ENCODE peak calls at places on chromosomes 16 and 17, in six cellular contexts. E is heart left ventricle, F is psoas muscle, J is fibroblast of lung, H is neural progenitor cell, V is HCT116. M is an unnamed sample.
A peak's percentile ranks its signal among the peaks of the same experiment; 100 is the strongest.

GRCh38 chr16:11682655-11683096 is 14.4 kb downstream of the SNN start:
- DNase-seq in V (no peak), E (no peak), F (no peak), H (no peak), J (peak; percentile 85), M (no peak)

GRCh38 chr17:1906622-1907021 is 76.8 kb downstream of the RPA1 start:
- DNase-seq in F (no peak), H (peak; percentile 90), V (no peak), J (no peak), E (no peak), M (no peak)

GRCh38 chr17:61540870-61541269 is 50.1 kb downstream of the NACA2 start:
- DNase-seq in H (no peak), E (no peak), V (no peak), F (no peak), J (no peak), M (no peak)

GRCh38 chr17:78563189-78564145 is 13.7 kb downstream of the DNAH17 start:
- DNase-seq in J (no peak), V (no peak), F (peak; percentile 71), H (no peak), E (peak; percentile 47), M (no peak)

GRCh38 chr16:89693931-89694783 is 7.3 kb downstream of the SPATA2L start:
- DNase-seq in F (peak; percentile 49), V (no peak), H (no peak), E (no peak), J (no peak), M (peak; percentile 70)

GRCh38 chr17:76422406-76422805 is 30.5 kb downstream of the UBE2O start:
- DNase-seq in E (no peak), F (no peak), V (no peak), J (no peak), H (no peak), M (no peak)

GRCh38 chr16:83305092-83305491 is 502.7 kb upstream of the HSBP1 start:
- DNase-seq in F (no peak), H (no peak), V (no peak), E (no peak), J (peak; percentile 19), M (no peak)

GRCh38 chr17:2369551-2370210 is 31.2 kb downstream of the MNT start:
- DNase-seq in J (peak; percentile 32), V (no peak), H (peak; percentile 62), F (no peak), E (no peak), M (no peak)

GRCh38 chr16:30926333-30926811 is 3.0 kb downstream of the FBXL19 start:
- DNase-seq in H (no peak), F (no peak), J (no peak), V (no peak), E (no peak), M (no peak)

GRCh38 chr16:30049871-30050270 is 15.7 kb upstream of the ALDOA start:
- DNase-seq in F (no peak), V (no peak), E (no peak), H (no peak), J (no peak), M (no peak)

GRCh38 chr17:30922235-30922993 is 669 bp downstream of the ADAP2 start:
- DNase-seq in V (no peak), E (peak; percentile 28), F (peak; percentile 51), J (no peak), H (peak; percentile 32), M (no peak)

GRCh38 chr17:83178533-83179201 is 99.3 kb downstream of the METRNL start:
- DNase-seq in E (no peak), V (no peak), F (no peak), H (peak; percentile 16), J (no peak), M (no peak)

GRCh38 chr16:813204-813915 is 12.8 kb upstream of the GNG13 start:
- DNase-seq in E (peak; percentile 63), H (peak; percentile 86), V (no peak), F (no peak), J (peak; percentile 20), M (no peak)

GRCh38 chr17:73976676-73977521 is 226.6 kb upstream of the RPL38 start:
- DNase-seq in E (peak; percentile 38), V (no peak), F (no peak), J (no peak), H (no peak), M (no peak)

GRCh38 chr17:78679495-78680395 is 102.3 kb downstream of the CYTH1 start:
- DNase-seq in E (no peak), J (no peak), V (no peak), F (no peak), H (no peak), M (no peak)

GRCh38 chr17:2853722-2854580 is 57.7 kb downstream of the RAP1GAP2 start:
- DNase-seq in V (no peak), H (peak; percentile 70), E (peak; percentile 51), F (no peak), J (peak; percentile 19), M (no peak)

GRCh38 chr17:48541574-48542113 is 3.3 kb downstream of the HOXB2 start:
- DNase-seq in F (peak; percentile 85), H (peak; percentile 53), V (no peak), E (peak; percentile 76), J (peak; percentile 85), M (no peak)

GRCh38 chr16:25135239-25135878 is 23.8 kb downstream of the LCMT1 start:
- DNase-seq in F (no peak), E (no peak), V (no peak), H (no peak), J (peak; percentile 52), M (no peak)

GRCh38 chr17:43517161-43517560 is 29.0 kb downstream of the ETV4 start:
- DNase-seq in H (no peak), V (no peak), E (no peak), F (no peak), J (no peak), M (no peak)

GRCh38 chr17:72393553-72393952 is 272.7 kb downstream of the SOX9 start:
- DNase-seq in V (peak; percentile 81), E (no peak), J (peak; percentile 79), H (no peak), F (no peak), M (peak; percentile 81)

GRCh38 chr16:57991551-57992059 is 8.9 kb downstream of the ZNF319 start:
- DNase-seq in J (no peak), E (no peak), F (peak; percentile 32), H (no peak), V (no peak), M (no peak)
- H3K4me1 ChIP-seq in J (no peaks in the 10 kb centered on the region), E (no peaks in the 10 kb centered on the region), F (no peaks in the 10 kb centered on the region), H (no peaks in the 10 kb centered on the region), V (peaks cover 11% of the 10 kb centered on the region), M (peaks cover 22% of the 10 kb centered on the region)

GRCh38 chr16:28207425-28207824 is 4.3 kb downstream of the XPO6 start:
- DNase-seq in H (no peak), F (no peak), V (no peak), J (no peak), E (no peak), M (no peak)
- H3K4me1 ChIP-seq in H (peaks cover 10% of the 10 kb centered on the region), F (peaks cover 21% of the 10 kb centered on the region), V (peaks cover 19% of the 10 kb centered on the region), J (peaks cover 6% of the 10 kb centered on the region), E (no peaks in the 10 kb centered on the region), M (peaks cover 6% of the 10 kb centered on the region)

GRCh38 chr16:49608801-49609200 is 235.2 kb downstream of the C16orf78 start:
- DNase-seq in J (peak; percentile 75), E (no peak), F (peak; percentile 56), V (peak; percentile 24), H (peak; percentile 53), M (no peak)
- H3K4me1 ChIP-seq in J (no peaks in the 10 kb centered on the region), E (no peaks in the 10 kb centered on the region), F (peaks cover 7% of the 10 kb centered on the region), V (no peaks in the 10 kb centered on the region), H (peaks cover 16% of the 10 kb centered on the region), M (no peaks in the 10 kb centered on the region)

GRCh38 chr17:42129109-42129837 is 6.7 kb downstream of the HSPB9 start:
- DNase-seq in H (no peak), V (no peak), E (peak; percentile 62), F (no peak), J (no peak), M (no peak)
- H3K4me1 ChIP-seq in H (no peaks in the 10 kb centered on the region), V (no peaks in the 10 kb centered on the region), E (peaks cover 20% of the 10 kb centered on the region), F (peaks cover 46% of the 10 kb centered on the region), J (peaks cover 20% of the 10 kb centered on the region), M (peaks cover 16% of the 10 kb centered on the region)

GRCh38 chr17:57902117-57902799 is 52.4 kb upstream of the MRPS23 start:
- DNase-seq in J (no peak), V (no peak), H (no peak), F (peak; percentile 25), E (no peak), M (no peak)

GRCh38 chr17:57902800-57903759 is 52.1 kb downstream of the CUEDC1 start:
- DNase-seq in H (no peak), F (peak; percentile 95), V (peak; percentile 92), E (peak; percentile 92), J (peak; percentile 77), M (peak; percentile 84)

GRCh38 chr17:57900991-57901743 is 51.3 kb upstream of the MRPS23 start:
- DNase-seq in V (no peak), H (no peak), E (no peak), J (no peak), F (peak; percentile 4), M (peak; percentile 90)

GRCh38 chr17:57905875-57906455 is 49.2 kb downstream of the CUEDC1 start:
- DNase-seq in H (no peak), F (no peak), E (no peak), V (no peak), J (no peak), M (no peak)

DNA sequence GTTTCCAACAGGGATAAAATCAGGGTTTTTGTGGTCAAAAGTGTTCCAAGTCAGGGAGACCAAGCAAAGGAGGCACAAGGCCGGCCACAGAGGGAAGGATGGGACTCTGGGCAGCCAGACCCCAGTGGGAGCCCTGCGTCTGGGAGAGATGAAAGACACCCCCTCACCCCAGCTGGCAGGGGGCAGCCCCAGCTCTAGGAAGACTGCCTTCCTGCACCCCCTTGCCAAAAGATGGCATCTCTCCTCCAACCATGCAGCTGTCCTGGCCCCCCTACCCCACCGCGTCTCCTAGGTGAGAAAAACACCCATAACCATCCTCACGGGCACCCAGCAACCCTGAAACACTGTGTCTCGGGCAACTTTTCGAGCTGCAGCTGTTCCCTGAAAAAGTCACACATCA is 51.3 kb downstream of the CUEDC1 start:
- DNase-seq in V (no peak), F (peak; percentile 46), H (no peak), J (no peak), E (peak; percentile 18), M (no peak)
- H3K4me1 ChIP-seq in V (peaks cover 97% of the 10 kb centered on the region), F (peaks cover 59% of the 10 kb centered on the region), H (peaks cover 41% of the 10 kb centered on the region), J (peaks cover 31% of the 10 kb centered on the region), E (peaks cover 10% of the 10 kb centered on the region), M (peaks cover 59% of the 10 kb centered on the region)

GRCh38 chr17:40306395-40306794 is 2.6 kb upstream of the RARA start:
- DNase-seq in J (no peak), H (no peak), V (no peak), F (no peak), E (no peak), M (no peak)
- H3K4me1 ChIP-seq in J (peaks cover 50% of the 10 kb centered on the region), H (peaks cover 46% of the 10 kb centered on the region), V (peaks cover 53% of the 10 kb centered on the region), F (peaks cover 67% of the 10 kb centered on the region), E (peaks cover 14% of the 10 kb centered on the region), M (peaks cover 49% of the 10 kb centered on the region)